ENCODE peak calls at places on chromosomes 6 and 20, in seven cellular contexts. One of them, this sample, is unnamed.

GRCh38 chr6:786946-787763 is 94.2 kb upstream of the EXOC2 start:
- DNase-seq in BE2C: peak; percentile 32
- DNase-seq in HAP-1: peak; percentile 35
- DNase-seq in MCF 10A: peak; percentile 18
- DNase-seq in nucleus accumbens: no peak
- DNase-seq in SJSA1: no peak
- DNase-seq in AG09309: no peak
- DNase-seq in this sample: no peak

GRCh38 chr20:59518881-59519706 is 85.2 kb upstream of the PHACTR3 start:
- DNase-seq in BE2C: peak; percentile 42
- DNase-seq in HAP-1: peak; percentile 35
- DNase-seq in MCF 10A: peak; percentile 62
- DNase-seq in nucleus accumbens: no peak
- DNase-seq in SJSA1: peak; percentile 24
- DNase-seq in AG09309: peak; percentile 17
- DNase-seq in this sample: peak; percentile 79

GRCh38 chr6:152854086-152854795 is 103.6 kb downstream of the VIP start:
- DNase-seq in BE2C: no peak
- DNase-seq in HAP-1: no peak
- DNase-seq in MCF 10A: no peak
- DNase-seq in nucleus accumbens: no peak
- DNase-seq in SJSA1: no peak
- DNase-seq in AG09309: no peak
- DNase-seq in this sample: no peak

GRCh38 chr6:166486536-166486880 is 100.0 kb downstream of the RAMACL start:
- DNase-seq in BE2C: no peak
- DNase-seq in HAP-1: no peak
- DNase-seq in MCF 10A: no peak
- DNase-seq in nucleus accumbens: no peak
- DNase-seq in SJSA1: no peak
- DNase-seq in AG09309: no peak
- DNase-seq in this sample: no peak

GRCh38 chr6:160141001-160141726 is 19.5 kb downstream of the SLC22A1 start:
- DNase-seq in BE2C: no peak
- DNase-seq in HAP-1: no peak
- DNase-seq in MCF 10A: peak; percentile 75
- DNase-seq in nucleus accumbens: no peak
- DNase-seq in SJSA1: no peak
- DNase-seq in AG09309: peak; percentile 42
- DNase-seq in this sample: no peak

GRCh38 chr20:14631011-14631410 is 293.6 kb upstream of the FLRT3 start:
- DNase-seq in BE2C: no peak
- DNase-seq in HAP-1: no peak
- DNase-seq in MCF 10A: no peak
- DNase-seq in nucleus accumbens: no peak
- DNase-seq in SJSA1: no peak
- DNase-seq in AG09309: no peak
- DNase-seq in this sample: no peak

GRCh38 chr6:168192195-168192900 is 113.3 kb upstream of the FRMD1 start:
- DNase-seq in BE2C: no peak
- DNase-seq in HAP-1: no peak
- DNase-seq in MCF 10A: no peak
- DNase-seq in nucleus accumbens: no peak
- DNase-seq in SJSA1: no peak
- DNase-seq in AG09309: no peak
- DNase-seq in this sample: no peak

GRCh38 chr6:3916211-3916610 is 67.0 kb downstream of the FAM50B start:
- DNase-seq in BE2C: no peak
- DNase-seq in HAP-1: no peak
- DNase-seq in MCF 10A: no peak
- DNase-seq in nucleus accumbens: no peak
- DNase-seq in SJSA1: no peak
- DNase-seq in AG09309: no peak
- DNase-seq in this sample: no peak

GRCh38 chr6:109076421-109076820 is 18.2 kb downstream of the SESN1 start:
- DNase-seq in BE2C: no peak
- DNase-seq in HAP-1: no peak
- DNase-seq in MCF 10A: no peak
- DNase-seq in nucleus accumbens: no peak
- DNase-seq in SJSA1: no peak
- DNase-seq in AG09309: no peak
- DNase-seq in this sample: no peak

GRCh38 chr6:88599561-88599960 is 363.9 kb downstream of the RNGTT start:
- DNase-seq in BE2C: no peak
- DNase-seq in HAP-1: no peak
- DNase-seq in MCF 10A: no peak
- DNase-seq in nucleus accumbens: no peak
- DNase-seq in SJSA1: no peak
- DNase-seq in AG09309: no peak
- DNase-seq in this sample: no peak

GRCh38 chr6:129345890-129346289 is 364.1 kb downstream of the ARHGAP18 start:
- DNase-seq in BE2C: no peak
- DNase-seq in HAP-1: no peak
- DNase-seq in MCF 10A: peak; percentile 24
- DNase-seq in nucleus accumbens: no peak
- DNase-seq in SJSA1: no peak
- DNase-seq in AG09309: peak; percentile 71
- DNase-seq in this sample: no peak